ENCODE peak calls at places on chromosomes 5 and 9, in ten cellular contexts. V is naive thymus-derived CD8-positive, alpha-beta T cell; J is aorta; F is fibroblast of lung; D is CD4-positive, alpha-beta T cell; H is ACHN; A is Karpas-422; U is substantia nigra; S is MCF 10A; B is iPS-NIHi11. Y is an unnamed sample.

GRCh38 chr5:174693697-174694400 is 30.5 kb upstream of the MSX2 start:
- DNase-seq in V (no peak), J (no peak), F (no peak), D (no peak), H (no peak), A (no peak), U (no peak), S (no peak), B (no peak), Y (peak; percentile 14)

GRCh38 chr9:137445275-137445807 is 4.2 kb upstream of the ENTPD8 start:
- DNase-seq in V (peak; percentile 78), J (peak; percentile 93), F (peak; percentile 68), D (peak; percentile 82), H (peak; percentile 69), A (peak; percentile 94), U (peak; percentile 14), S (peak; percentile 89), B (peak; percentile 75), Y (peak; percentile 84)

GRCh38 chr5:72159501-72159911 is 52.2 kb downstream of the MAP1B start:
- DNase-seq in V (no peak), J (no peak), F (peak; percentile 55), D (no peak), H (no peak), A (no peak), U (no peak), S (no peak), B (no peak), Y (no peak)

GRCh38 chr9:76136986-76137385 is 246.5 kb downstream of the PCSK5 start:
- DNase-seq in V (no peak), J (no peak), F (peak; percentile 77), D (no peak), H (peak; percentile 27), A (no peak), U (no peak), S (peak; percentile 58), B (peak; percentile 8), Y (peak; percentile 14)

GRCh38 chr9:21801683-21802417 is 586 bp upstream of the MTAP start:
- DNase-seq in V (peak; percentile 24), J (peak; percentile 92), F (peak; percentile 88), D (no peak), H (no peak), A (no peak), U (peak; percentile 69), S (no peak), B (peak; percentile 82), Y (peak; percentile 79)

GRCh38 chr9:93451762-93452709 is 551 bp downstream of the FAM120A start:
- DNase-seq in V (peak; percentile 51), J (peak; percentile 86), F (peak; percentile 61), D (peak; percentile 39), H (peak; percentile 37), A (peak; percentile 82), U (peak; percentile 77), S (peak; percentile 52), B (no peak), Y (peak; percentile 45)

GRCh38 chr9:34563262-34563661 is 26.3 kb downstream of the CNTFR start:
- DNase-seq in V (no peak), J (no peak), F (no peak), D (no peak), H (no peak), A (no peak), U (no peak), S (no peak), B (no peak), Y (no peak)

GRCh38 chr9:121902483-121903135 is 190.5 kb downstream of the TTLL11 start:
- DNase-seq in V (no peak), J (no peak), F (peak; percentile 100), D (no peak), H (no peak), A (no peak), U (no peak), S (no peak), B (no peak), Y (no peak)

GRCh38 chr5:172795401-172795977 is 24.5 kb upstream of the DUSP1 start:
- DNase-seq in V (no peak), J (peak; percentile 99), F (peak; percentile 96), D (no peak), H (peak; percentile 48), A (no peak), U (no peak), S (peak; percentile 96), B (no peak), Y (peak; percentile 69)

GRCh38 chr5:43601454-43602260 is 1.3 kb upstream of the NNT start:
- DNase-seq in V (no peak), J (no peak), F (peak; percentile 58), D (no peak), H (peak; percentile 48), A (peak; percentile 81), U (no peak), S (peak; percentile 39), B (no peak), Y (peak; percentile 35)

GRCh38 chr5:95738834-95739233 is 7.7 kb downstream of the RHOBTB3 start:
- DNase-seq in V (no peak), J (no peak), F (no peak), D (no peak), H (no peak), A (no peak), U (no peak), S (no peak), B (no peak), Y (no peak)

Y was measured in SJCRH30.